ENCODE peak calls at places on chromosomes 16 and 17, in nine cellular contexts. R is HT-29; Z is CD4-positive, alpha-beta T cell; G is activated naive CD4-positive, alpha-beta T cell; C is G401; B is HFF-Myc; I is substantia nigra; O is NCI-H524; Q is GM03348. T is an unnamed sample.

GRCh38 chr17:79982986-79983385 is 52.7 kb downstream of the TBC1D16 start:
- DNase-seq in Q (no peak), R (no peak), C (no peak), B (no peak), Z (no peak), O (no peak), I (no peak), G (no peak), T (peak)

GRCh38 chr17:6800422-6801027 is 24.5 kb downstream of the FBXO39 start:
- DNase-seq in R (no peak), O (no peak), B (no peak), C (no peak), G (no peak), I (no peak), Q (no peak), Z (no peak), T (no peak)

GRCh38 chr17:696412-696811 is 18.2 kb downstream of the VPS53 start:
- DNase-seq in G (no peak), O (no peak), Z (no peak), C (no peak), B (no peak), R (no peak), I (no peak), Q (no peak), T (no peak)

GRCh38 chr16:72109966-72110530 is 16.4 kb downstream of the DHX38 start:
- DNase-seq in O (no peak), Q (no peak), I (no peak), G (no peak), C (no peak), R (no peak), B (no peak), Z (no peak), T (no peak)

GRCh38 chr17:44069974-44070454 is 521 bp upstream of the G6PC3 start:
- DNase-seq in Z (no peak), G (no peak), I (no peak), B (no peak), O (no peak), R (peak), C (no peak), Q (peak), T (no peak)

GRCh38 chr17:78458739-78459335 is 80.4 kb downstream of the PGS1 start:
- DNase-seq in C (peak), Q (no peak), O (peak), R (no peak), B (no peak), G (no peak), I (peak), Z (no peak), T (no peak)

GRCh38 chr17:1908699-1909309 is 79.0 kb downstream of the RPA1 start:
- DNase-seq in Q (peak), G (peak), O (peak), I (peak), B (peak), R (peak), Z (peak), C (peak), T (peak)

GRCh38 chr17:2085648-2085949 is 30.7 kb downstream of the HIC1 start:
- DNase-seq in I (no peak), G (no peak), R (no peak), C (no peak), Z (no peak), B (no peak), O (no peak), Q (peak), T (no peak)

GRCh38 chr17:75945202-75945601 is 4.4 kb upstream of the FBF1 start:
- DNase-seq in C (no peak), I (no peak), R (no peak), B (no peak), Q (no peak), Z (no peak), G (no peak), O (peak), T (no peak)

GRCh38 chr16:23270654-23271053 is 31.4 kb upstream of the SCNN1B start:
- DNase-seq in G (no peak), Q (no peak), C (no peak), Z (no peak), B (no peak), O (no peak), I (no peak), R (no peak), T (no peak)

GRCh38 chr17:76382803-76383644 is 1.4 kb upstream of the SPHK1 start:
- DNase-seq in G (peak), I (no peak), Z (peak), O (peak), R (peak), C (no peak), Q (peak), B (no peak), T (peak)

GRCh38 chr16:58421529-58421928 is 29.3 kb downstream of the GINS3 start:
- DNase-seq in B (no peak), Q (peak), Z (no peak), G (no peak), I (no peak), C (peak), R (no peak), O (no peak), T (no peak)

GRCh38 chr17:45873728-45874127 is 20.6 kb upstream of the MAPT start:
- DNase-seq in O (no peak), R (no peak), G (no peak), I (no peak), B (no peak), Q (no peak), C (no peak), Z (peak), T (no peak)

GRCh38 chr17:17001874-17002520 is 30.1 kb upstream of the TNFRSF13B start:
- DNase-seq in B (no peak), O (peak), Z (peak), I (peak), G (peak), Q (peak), C (peak), R (peak), T (peak)

T was measured in mucosa of descending colon.